ENCODE peak calls at places on chromosomes 16 and 17, in ten cellular contexts. One of them, this sample, is unnamed.

GRCh38 chr16:3602320-3602653 is 9.1 kb downstream of the SLX4 start:
- DNase-seq in body of pancreas: no peak
- DNase-seq in neural progenitor cell: no peak
- DNase-seq in B cell: no peak
- DNase-seq in activated CD8-positive, alpha-beta T cell treated with anti-CD3 and anti-CD28 coated beads for 36 hours: no peak
- DNase-seq in A549: no peak
- DNase-seq in psoas muscle: no peak
- DNase-seq in heart right ventricle: no peak
- DNase-seq in AG04450: no peak
- DNase-seq in tibial artery: no peak
- DNase-seq in this sample: no peak

GRCh38 chr17:49440581-49440980 is 25.9 kb upstream of the PHB1 start:
- DNase-seq in body of pancreas: no peak
- DNase-seq in neural progenitor cell: no peak
- DNase-seq in B cell: no peak
- DNase-seq in activated CD8-positive, alpha-beta T cell treated with anti-CD3 and anti-CD28 coated beads for 36 hours: no peak
- DNase-seq in A549: no peak
- DNase-seq in psoas muscle: no peak
- DNase-seq in heart right ventricle: no peak
- DNase-seq in AG04450: no peak
- DNase-seq in tibial artery: no peak
- DNase-seq in this sample: no peak

GRCh38 chr17:45170976-45171337 is 9.3 kb downstream of the HEXIM2 start:
- DNase-seq in body of pancreas: peak; percentile 85
- DNase-seq in neural progenitor cell: no peak
- DNase-seq in B cell: no peak
- DNase-seq in activated CD8-positive, alpha-beta T cell treated with anti-CD3 and anti-CD28 coated beads for 36 hours: no peak
- DNase-seq in A549: peak; percentile 93
- DNase-seq in psoas muscle: peak; percentile 80
- DNase-seq in heart right ventricle: peak; percentile 58
- DNase-seq in AG04450: no peak
- DNase-seq in tibial artery: peak; percentile 90
- DNase-seq in this sample: peak; percentile 84

GRCh38 chr17:19574956-19575355 is 41.3 kb downstream of the SLC47A1 start:
- DNase-seq in body of pancreas: no peak
- DNase-seq in neural progenitor cell: no peak
- DNase-seq in B cell: no peak
- DNase-seq in activated CD8-positive, alpha-beta T cell treated with anti-CD3 and anti-CD28 coated beads for 36 hours: no peak
- DNase-seq in A549: no peak
- DNase-seq in psoas muscle: no peak
- DNase-seq in heart right ventricle: no peak
- DNase-seq in AG04450: no peak
- DNase-seq in tibial artery: no peak
- DNase-seq in this sample: no peak

GRCh38 chr17:81207610-81208581 is 14.9 kb downstream of the CEP131 start:
- DNase-seq in body of pancreas: no peak
- DNase-seq in neural progenitor cell: no peak
- DNase-seq in B cell: no peak
- DNase-seq in activated CD8-positive, alpha-beta T cell treated with anti-CD3 and anti-CD28 coated beads for 36 hours: peak; percentile 14
- DNase-seq in A549: no peak
- DNase-seq in psoas muscle: no peak
- DNase-seq in heart right ventricle: no peak
- DNase-seq in AG04450: no peak
- DNase-seq in tibial artery: no peak
- DNase-seq in this sample: no peak

GRCh38 chr16:27730703-27731220 is 180.8 kb downstream of the KATNIP start:
- DNase-seq in body of pancreas: no peak
- DNase-seq in neural progenitor cell: no peak
- DNase-seq in B cell: no peak
- DNase-seq in activated CD8-positive, alpha-beta T cell treated with anti-CD3 and anti-CD28 coated beads for 36 hours: no peak
- DNase-seq in A549: no peak
- DNase-seq in psoas muscle: no peak
- DNase-seq in heart right ventricle: no peak
- DNase-seq in AG04450: no peak
- DNase-seq in tibial artery: no peak
- DNase-seq in this sample: no peak

GRCh38 chr17:55424893-55425540 is 3.4 kb upstream of the MMD start:
- DNase-seq in body of pancreas: no peak
- DNase-seq in neural progenitor cell: no peak
- DNase-seq in B cell: no peak
- DNase-seq in activated CD8-positive, alpha-beta T cell treated with anti-CD3 and anti-CD28 coated beads for 36 hours: no peak
- DNase-seq in A549: no peak
- DNase-seq in psoas muscle: no peak
- DNase-seq in heart right ventricle: no peak
- DNase-seq in AG04450: no peak
- DNase-seq in tibial artery: no peak
- DNase-seq in this sample: no peak

GRCh38 chr17:20191066-20191465 is 181.9 kb downstream of the SPECC1 start:
- DNase-seq in body of pancreas: no peak
- DNase-seq in neural progenitor cell: no peak
- DNase-seq in B cell: no peak
- DNase-seq in activated CD8-positive, alpha-beta T cell treated with anti-CD3 and anti-CD28 coated beads for 36 hours: no peak
- DNase-seq in A549: no peak
- DNase-seq in psoas muscle: no peak
- DNase-seq in heart right ventricle: no peak
- DNase-seq in AG04450: peak; percentile 89
- DNase-seq in tibial artery: no peak
- DNase-seq in this sample: no peak

GRCh38 chr17:50064253-50064991 is 8.5 kb downstream of the ITGA3 start:
- DNase-seq in body of pancreas: no peak
- DNase-seq in neural progenitor cell: no peak
- DNase-seq in B cell: no peak
- DNase-seq in activated CD8-positive, alpha-beta T cell treated with anti-CD3 and anti-CD28 coated beads for 36 hours: no peak
- DNase-seq in A549: peak; percentile 94
- DNase-seq in psoas muscle: peak; percentile 62
- DNase-seq in heart right ventricle: peak; percentile 51
- DNase-seq in AG04450: peak; percentile 85
- DNase-seq in tibial artery: peak; percentile 69
- DNase-seq in this sample: peak; percentile 91

GRCh38 chr16:23334950-23335349 is 32.8 kb downstream of the SCNN1B start:
- DNase-seq in body of pancreas: no peak
- DNase-seq in neural progenitor cell: no peak
- DNase-seq in B cell: no peak
- DNase-seq in activated CD8-positive, alpha-beta T cell treated with anti-CD3 and anti-CD28 coated beads for 36 hours: no peak
- DNase-seq in A549: no peak
- DNase-seq in psoas muscle: no peak
- DNase-seq in heart right ventricle: no peak
- DNase-seq in AG04450: no peak
- DNase-seq in tibial artery: no peak
- DNase-seq in this sample: no peak

GRCh38 chr16:23330583-23331249 is 28.6 kb downstream of the SCNN1B start:
- DNase-seq in body of pancreas: no peak
- DNase-seq in neural progenitor cell: no peak
- DNase-seq in B cell: no peak
- DNase-seq in activated CD8-positive, alpha-beta T cell treated with anti-CD3 and anti-CD28 coated beads for 36 hours: no peak
- DNase-seq in A549: peak; percentile 48
- DNase-seq in psoas muscle: no peak
- DNase-seq in heart right ventricle: no peak
- DNase-seq in AG04450: no peak
- DNase-seq in tibial artery: no peak
- DNase-seq in this sample: no peak

GRCh38 chr16:23333962-23334361 is 31.9 kb downstream of the SCNN1B start:
- DNase-seq in body of pancreas: no peak
- DNase-seq in neural progenitor cell: no peak
- DNase-seq in B cell: no peak
- DNase-seq in activated CD8-positive, alpha-beta T cell treated with anti-CD3 and anti-CD28 coated beads for 36 hours: no peak
- DNase-seq in A549: peak; percentile 23
- DNase-seq in psoas muscle: no peak
- DNase-seq in heart right ventricle: no peak
- DNase-seq in AG04450: no peak
- DNase-seq in tibial artery: no peak
- DNase-seq in this sample: no peak

GRCh38 chr16:23334421-23334853 is 32.3 kb downstream of the SCNN1B start:
- DNase-seq in body of pancreas: no peak
- DNase-seq in neural progenitor cell: no peak
- DNase-seq in B cell: no peak
- DNase-seq in activated CD8-positive, alpha-beta T cell treated with anti-CD3 and anti-CD28 coated beads for 36 hours: no peak
- DNase-seq in A549: no peak
- DNase-seq in psoas muscle: no peak
- DNase-seq in heart right ventricle: no peak
- DNase-seq in AG04450: no peak
- DNase-seq in tibial artery: no peak
- DNase-seq in this sample: no peak

DNA sequence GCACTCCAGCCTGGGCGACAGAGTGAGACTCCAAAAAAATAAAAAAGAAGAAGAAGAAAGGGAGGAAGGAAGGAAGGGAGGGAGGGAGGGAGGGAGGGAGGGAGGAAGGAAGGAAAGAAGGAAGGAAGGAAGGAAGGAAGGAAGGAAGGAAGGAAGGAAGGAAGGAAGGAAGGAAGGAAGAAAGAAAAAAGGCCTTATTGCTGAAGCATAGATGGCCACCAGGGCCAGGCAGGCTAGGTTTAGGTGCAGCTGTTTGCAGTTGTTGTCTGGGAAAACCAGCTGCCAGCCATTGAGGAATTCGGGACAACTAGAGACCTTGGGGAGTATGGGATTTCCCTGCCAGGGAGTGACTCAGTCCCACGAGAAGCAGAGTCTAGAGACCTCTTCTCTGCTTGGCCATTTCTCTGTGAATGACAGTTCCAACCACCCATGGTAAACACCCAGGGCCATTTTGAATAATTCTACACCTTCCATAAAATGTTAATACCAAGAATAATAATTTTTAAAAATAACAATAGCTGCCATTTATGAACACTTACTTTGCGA is 31.0 kb downstream of the SCNN1B start:
- DNase-seq in body of pancreas: no peak
- DNase-seq in neural progenitor cell: no peak
- DNase-seq in B cell: no peak
- DNase-seq in activated CD8-positive, alpha-beta T cell treated with anti-CD3 and anti-CD28 coated beads for 36 hours: no peak
- DNase-seq in A549: peak; percentile 41
- DNase-seq in psoas muscle: no peak
- DNase-seq in heart right ventricle: no peak
- DNase-seq in AG04450: no peak
- DNase-seq in tibial artery: no peak
- DNase-seq in this sample: no peak
- TF ChIP-seq CTCF in body of pancreas: no peak
- TF ChIP-seq CTCF in neural progenitor cell: no peak
- TF ChIP-seq CTCF in B cell: no peak
- TF ChIP-seq CTCF in activated CD8-positive, alpha-beta T cell treated with anti-CD3 and anti-CD28 coated beads for 36 hours: no peak
- TF ChIP-seq CTCF in A549: no peak
- TF ChIP-seq CTCF in psoas muscle: no peak
- TF ChIP-seq CTCF in heart right ventricle: no peak
- TF ChIP-seq CTCF in AG04450: no peak
- TF ChIP-seq CTCF in tibial artery: no peak
- TF ChIP-seq CTCF in this sample: no peak

GRCh38 chr16:30637952-30638351 is 12.8 kb upstream of the PRR14 start:
- DNase-seq in body of pancreas: no peak
- DNase-seq in neural progenitor cell: peak; percentile 47
- DNase-seq in B cell: no peak
- DNase-seq in activated CD8-positive, alpha-beta T cell treated with anti-CD3 and anti-CD28 coated beads for 36 hours: peak; percentile 35
- DNase-seq in A549: peak; percentile 82
- DNase-seq in psoas muscle: no peak
- DNase-seq in heart right ventricle: no peak
- DNase-seq in AG04450: no peak
- DNase-seq in tibial artery: no peak
- DNase-seq in this sample: peak; percentile 58
- TF ChIP-seq CTCF in body of pancreas: no peak
- TF ChIP-seq CTCF in neural progenitor cell: peak; percentile 55
- TF ChIP-seq CTCF in B cell: peak; percentile 36
- TF ChIP-seq CTCF in activated CD8-positive, alpha-beta T cell treated with anti-CD3 and anti-CD28 coated beads for 36 hours: peak; percentile 61
- TF ChIP-seq CTCF in A549: peak; percentile 57
- TF ChIP-seq CTCF in psoas muscle: peak; percentile 5
- TF ChIP-seq CTCF in heart right ventricle: no peak
- TF ChIP-seq CTCF in AG04450: peak; percentile 70
- TF ChIP-seq CTCF in tibial artery: no peak
- TF ChIP-seq CTCF in this sample: peak; percentile 55

GRCh38 chr16:85891033-85891775 is 7.8 kb upstream of the IRF8 start:
- DNase-seq in body of pancreas: peak; percentile 46
- DNase-seq in neural progenitor cell: no peak
- DNase-seq in B cell: no peak
- DNase-seq in activated CD8-positive, alpha-beta T cell treated with anti-CD3 and anti-CD28 coated beads for 36 hours: no peak
- DNase-seq in A549: peak; percentile 82
- DNase-seq in psoas muscle: no peak
- DNase-seq in heart right ventricle: no peak
- DNase-seq in AG04450: no peak
- DNase-seq in tibial artery: no peak
- DNase-seq in this sample: peak; percentile 81

GRCh38 chr16:85898521-85899442 is at the start of gene IRF8:
- DNase-seq in body of pancreas: peak; percentile 69
- DNase-seq in neural progenitor cell: peak; percentile 90
- DNase-seq in B cell: peak; percentile 91
- DNase-seq in activated CD8-positive, alpha-beta T cell treated with anti-CD3 and anti-CD28 coated beads for 36 hours: peak; percentile 90
- DNase-seq in A549: peak; percentile 34
- DNase-seq in psoas muscle: peak; percentile 62
- DNase-seq in heart right ventricle: peak; percentile 81
- DNase-seq in AG04450: no peak
- DNase-seq in tibial artery: peak; percentile 44
- DNase-seq in this sample: peak; percentile 68

GRCh38 chr16:85891776-85892166 is 7.2 kb upstream of the IRF8 start:
- DNase-seq in body of pancreas: no peak
- DNase-seq in neural progenitor cell: no peak
- DNase-seq in B cell: no peak
- DNase-seq in activated CD8-positive, alpha-beta T cell treated with anti-CD3 and anti-CD28 coated beads for 36 hours: no peak
- DNase-seq in A549: no peak
- DNase-seq in psoas muscle: no peak
- DNase-seq in heart right ventricle: no peak
- DNase-seq in AG04450: no peak
- DNase-seq in tibial artery: no peak
- DNase-seq in this sample: peak; percentile 19

GRCh38 chr16:85897384-85897783 is 1.6 kb upstream of the IRF8 start:
- DNase-seq in body of pancreas: no peak
- DNase-seq in neural progenitor cell: no peak
- DNase-seq in B cell: no peak
- DNase-seq in activated CD8-positive, alpha-beta T cell treated with anti-CD3 and anti-CD28 coated beads for 36 hours: peak; percentile 31
- DNase-seq in A549: no peak
- DNase-seq in psoas muscle: no peak
- DNase-seq in heart right ventricle: no peak
- DNase-seq in AG04450: no peak
- DNase-seq in tibial artery: no peak
- DNase-seq in this sample: no peak

GRCh38 chr16:85894266-85894665 is 4.7 kb upstream of the IRF8 start:
- DNase-seq in body of pancreas: peak; percentile 72
- DNase-seq in neural progenitor cell: no peak
- DNase-seq in B cell: no peak
- DNase-seq in activated CD8-positive, alpha-beta T cell treated with anti-CD3 and anti-CD28 coated beads for 36 hours: peak; percentile 63
- DNase-seq in A549: peak; percentile 31
- DNase-seq in psoas muscle: no peak
- DNase-seq in heart right ventricle: no peak
- DNase-seq in AG04450: no peak
- DNase-seq in tibial artery: no peak
- DNase-seq in this sample: peak; percentile 67
- TF ChIP-seq CTCF in body of pancreas: no peak
- TF ChIP-seq CTCF in neural progenitor cell: no peak
- TF ChIP-seq CTCF in B cell: peak; percentile 36
- TF ChIP-seq CTCF in activated CD8-positive, alpha-beta T cell treated with anti-CD3 and anti-CD28 coated beads for 36 hours: peak; percentile 22
- TF ChIP-seq CTCF in A549: peak; percentile 9
- TF ChIP-seq CTCF in psoas muscle: no peak
- TF ChIP-seq CTCF in heart right ventricle: no peak
- TF ChIP-seq CTCF in AG04450: no peak
- TF ChIP-seq CTCF in tibial artery: no peak
- TF ChIP-seq CTCF in this sample: peak; percentile 31

GRCh38 chr16:720990-721764 is at the start of gene ANTKMT:
- DNase-seq in body of pancreas: peak; percentile 91
- DNase-seq in neural progenitor cell: peak; percentile 98
- DNase-seq in B cell: peak; percentile 99
- DNase-seq in activated CD8-positive, alpha-beta T cell treated with anti-CD3 and anti-CD28 coated beads for 36 hours: peak; percentile 85
- DNase-seq in A549: peak; percentile 88
- DNase-seq in psoas muscle: peak; percentile 84
- DNase-seq in heart right ventricle: peak; percentile 82
- DNase-seq in AG04450: no peak
- DNase-seq in tibial artery: peak; percentile 40
- DNase-seq in this sample: peak; percentile 96
- TF ChIP-seq CTCF in body of pancreas: no peak
- TF ChIP-seq CTCF in neural progenitor cell: no peak
- TF ChIP-seq CTCF in B cell: no peak
- TF ChIP-seq CTCF in activated CD8-positive, alpha-beta T cell treated with anti-CD3 and anti-CD28 coated beads for 36 hours: no peak
- TF ChIP-seq CTCF in A549: no peak
- TF ChIP-seq CTCF in psoas muscle: no peak
- TF ChIP-seq CTCF in heart right ventricle: no peak
- TF ChIP-seq CTCF in AG04450: no peak
- TF ChIP-seq CTCF in tibial artery: peak; percentile 22
- TF ChIP-seq CTCF in this sample: no peak

GRCh38 chr17:79915850-79916430 is 76.7 kb upstream of the CBX4 start:
- DNase-seq in body of pancreas: peak; percentile 75
- DNase-seq in neural progenitor cell: peak; percentile 63
- DNase-seq in B cell: peak; percentile 59
- DNase-seq in activated CD8-positive, alpha-beta T cell treated with anti-CD3 and anti-CD28 coated beads for 36 hours: peak; percentile 44
- DNase-seq in A549: peak; percentile 77
- DNase-seq in psoas muscle: peak; percentile 13
- DNase-seq in heart right ventricle: peak; percentile 33
- DNase-seq in AG04450: no peak
- DNase-seq in tibial artery: no peak
- DNase-seq in this sample: peak; percentile 94
- TF ChIP-seq CTCF in body of pancreas: no peak
- TF ChIP-seq CTCF in neural progenitor cell: peak; percentile 50
- TF ChIP-seq CTCF in B cell: no peak
- TF ChIP-seq CTCF in activated CD8-positive, alpha-beta T cell treated with anti-CD3 and anti-CD28 coated beads for 36 hours: no peak
- TF ChIP-seq CTCF in A549: peak; percentile 56
- TF ChIP-seq CTCF in psoas muscle: peak; percentile 12
- TF ChIP-seq CTCF in heart right ventricle: no peak
- TF ChIP-seq CTCF in AG04450: peak; percentile 47
- TF ChIP-seq CTCF in tibial artery: no peak
- TF ChIP-seq CTCF in this sample: peak; percentile 22

This sample was measured in Calu3.